ENCODE peak calls at places on chromosomes 16 and 17, in eight cellular contexts. D is stromal cell of bone marrow; Z is fibroblast of the conjunctiva; V is left ventricle myocardium inferior; B is lower leg skin; W is hepatic stellate cell; J is activated CD4-positive, alpha-beta T cell treated with anti-CD3 and anti-CD28 coated beads, Interleukin-2, amount 50 U/mL, for 1 hour; Q is PC-9. M is an unnamed sample.

GRCh38 chr17:50817142-50817751 is 18.1 kb upstream of the WFIKKN2 start:
- DNase-seq in D (no peak), Z (no peak), V (peak), B (no peak), W (peak), J (peak), Q (peak), M (no peak)

GRCh38 chr17:67891481-67892119 is 66.3 kb downstream of the BPTF start:
- DNase-seq in D (peak), Z (peak), V (no peak), B (no peak), W (peak), J (no peak), Q (no peak), M (no peak)

GRCh38 chr17:13474073-13474800 is 127.5 kb downstream of the HS3ST3A1 start:
- DNase-seq in D (no peak), Z (no peak), V (no peak), B (no peak), W (no peak), J (no peak), Q (no peak), M (no peak)

GRCh38 chr17:61833536-61834203 is 29.7 kb downstream of the BRIP1 start:
- DNase-seq in D (no peak), Z (peak), V (no peak), B (no peak), W (peak), J (no peak), Q (peak), M (no peak)

GRCh38 chr17:62611308-62611707 is 16.2 kb upstream of the MRC2 start:
- DNase-seq in D (no peak), Z (no peak), V (no peak), B (no peak), W (no peak), J (no peak), Q (no peak), M (no peak)

GRCh38 chr17:49494937-49495841 is at the start of gene NGFR:
- DNase-seq in D (no peak), Z (no peak), V (peak), B (no peak), W (peak), J (peak), Q (peak), M (no peak)

GRCh38 chr16:13041180-13041579 is 139.8 kb downstream of the SHISA9 start:
- DNase-seq in D (no peak), Z (no peak), V (no peak), B (no peak), W (no peak), J (no peak), Q (no peak), M (no peak)

GRCh38 chr17:69501591-69502468 is 87.3 kb downstream of the MAP2K6 start:
- DNase-seq in D (peak), Z (peak), V (no peak), B (peak), W (no peak), J (no peak), Q (no peak), M (no peak)

GRCh38 chr16:66905633-66906539 is 12.8 kb downstream of the CDH16 start:
- DNase-seq in D (no peak), Z (no peak), V (peak), B (no peak), W (peak), J (peak), Q (peak), M (no peak)